ENCODE peak calls at places on chromosome 4, in four cellular contexts. C, Y, U and N are unnamed samples.

GRCh38 chr4:104571341-104571740 is 76.6 kb upstream of the CXXC4 start:
- DNase-seq in Y (no peak), C (no peak), U (no peak), N (no peak)

GRCh38 chr4:150078996-150079581 is 844 bp downstream of the DCLK2 start:
- DNase-seq in C (no peak), Y (no peak), U (no peak), N (peak; percentile 77)

GRCh38 chr4:79331126-79331876 is 5.4 kb upstream of the NAA11 start:
- DNase-seq in U (no peak), C (no peak), Y (no peak), N (no peak)

GRCh38 chr4:184310881-184311709 is 93.4 kb upstream of the ENPP6 start:
- DNase-seq in U (no peak), C (no peak), Y (peak; percentile 53), N (no peak)

GRCh38 chr4:7328913-7329638 is 105.7 kb downstream of the PSAPL1 start:
- DNase-seq in Y (no peak), C (peak; percentile 67), U (no peak), N (no peak)

GRCh38 chr4:8071741-8072140 is 86.9 kb downstream of the ABLIM2 start:
- DNase-seq in Y (no peak), U (no peak), C (no peak), N (no peak)

GRCh38 chr4:159283697-159284492 is 181.0 kb downstream of the RAPGEF2 start:
- DNase-seq in U (no peak), C (no peak), Y (no peak), N (no peak)

GRCh38 chr4:85738721-85739120 is 263.8 kb downstream of the ARHGAP24 start:
- DNase-seq in Y (no peak), C (no peak), U (no peak), N (no peak)

GRCh38 chr4:122045533-122045932 is 93.7 kb upstream of the TRPC3 start:
- DNase-seq in Y (peak; percentile 4), C (peak; percentile 62), U (no peak), N (peak; percentile 3)

GRCh38 chr4:2901186-2901585 is 57.5 kb downstream of the ADD1 start:
- DNase-seq in U (no peak), Y (no peak), C (no peak), N (no peak)

GRCh38 chr4:126071346-126072333 is 756.9 kb downstream of the FAT4 start:
- DNase-seq in U (no peak), C (no peak), Y (peak; percentile 11), N (peak; percentile 22)

GRCh38 chr4:142549726-142550463 is 296.2 kb downstream of the INPP4B start:
- DNase-seq in Y (no peak), C (peak; percentile 97), U (no peak), N (no peak)

GRCh38 chr4:165905405-165906027 is 32.5 kb downstream of the TLL1 start:
- DNase-seq in U (no peak), C (no peak), Y (no peak), N (no peak)

GRCh38 chr4:123583043-123583442 is 186.4 kb downstream of the SPRY1 start:
- DNase-seq in C (no peak), Y (no peak), U (no peak), N (no peak)

GRCh38 chr4:3411676-3412075 is 30.1 kb upstream of the HGFAC start:
- DNase-seq in C (no peak), Y (no peak), U (no peak), N (no peak)

GRCh38 chr4:39976945-39977488 is 694 bp downstream of the PDS5A start:
- DNase-seq in Y (no peak), C (no peak), U (peak; percentile 62), N (no peak)

GRCh38 chr4:126180642-126181041 is 865.9 kb downstream of the FAT4 start:
- DNase-seq in U (no peak), C (no peak), Y (no peak), N (no peak)

GRCh38 chr4:173013232-173013932 is 155.2 kb upstream of the GALNT7 start:
- DNase-seq in C (no peak), U (peak; percentile 62), Y (peak; percentile 21), N (peak; percentile 58)

GRCh38 chr4:87806520-87806919 is 7.2 kb downstream of the IBSP start:
- DNase-seq in C (no peak), Y (no peak), U (no peak), N (no peak)

GRCh38 chr4:87529187-87529586 is at the start of gene SPARCL1:
- DNase-seq in U (no peak), C (no peak), Y (no peak), N (no peak)

GRCh38 chr4:80201326-80202151 is 4.2 kb downstream of the PRDM8 start:
- DNase-seq in Y (no peak), C (no peak), U (no peak), N (no peak)

GRCh38 chr4:98663226-98664006 is 5.0 kb upstream of the TSPAN5 start:
- DNase-seq in C (no peak), Y (no peak), U (no peak), N (no peak)

GRCh38 chr4:3287271-3287971 is 5.4 kb upstream of the RGS12 start:
- DNase-seq in U (no peak), C (no peak), Y (no peak), N (no peak)

DNA sequence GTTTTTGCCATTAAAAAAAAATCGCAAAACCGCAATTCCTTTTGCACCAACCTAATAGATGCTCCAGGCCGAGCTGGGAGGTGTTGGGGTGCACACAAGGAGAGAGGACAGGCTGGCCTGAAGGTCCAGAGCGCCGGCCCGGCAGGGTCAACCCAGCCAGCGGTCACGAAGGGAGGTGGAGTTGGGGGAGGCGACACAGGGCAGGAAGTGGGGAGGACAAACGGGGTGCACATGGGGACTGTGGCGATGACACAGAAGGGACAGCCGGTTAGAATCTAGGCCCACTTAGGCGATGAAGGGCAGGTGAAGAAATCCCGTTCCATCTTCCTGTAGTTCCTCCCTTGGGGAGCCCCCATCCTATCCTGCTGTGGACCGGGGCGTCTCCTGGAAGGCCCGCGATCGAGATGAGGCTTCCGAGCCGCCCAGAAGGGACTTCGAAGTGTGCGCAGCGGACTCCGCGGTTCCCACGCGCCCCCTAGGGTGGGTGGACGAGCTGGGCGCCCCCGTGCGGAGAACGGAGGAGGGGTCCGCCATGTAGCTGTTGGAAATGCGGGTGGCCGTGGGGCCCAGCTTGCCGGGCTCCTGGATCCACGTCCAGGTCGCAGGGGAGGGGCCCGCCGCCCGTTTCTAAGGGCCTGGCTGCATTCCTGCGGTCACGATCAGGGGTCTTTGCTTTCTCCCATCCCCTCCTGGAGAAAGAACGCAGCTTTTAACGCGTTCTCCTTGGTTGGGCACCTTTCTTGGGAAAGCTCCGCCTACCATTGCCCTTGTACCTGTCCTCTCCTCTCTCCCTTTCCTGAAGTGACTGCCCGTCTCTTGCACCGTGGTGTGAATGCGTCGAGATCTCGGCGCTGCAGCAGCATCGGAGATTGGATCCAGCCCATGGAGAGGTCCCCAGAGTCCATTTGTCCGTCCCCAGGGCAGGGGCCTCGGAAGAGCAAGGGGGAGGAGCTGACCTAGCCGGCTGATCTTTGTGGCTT is 17.0 kb upstream of the HPF1 start:
- DNase-seq in C (no peak), Y (no peak), U (peak; percentile 68), N (peak; percentile 7)
- TF ChIP-seq ELF1 in C (no peak), Y (no peak), U (no peak), N (no peak)

GRCh38 chr4:138724530-138724929 is 291.1 kb upstream of the NOCT start:
- DNase-seq in Y (no peak), C (no peak), U (no peak), N (no peak)
- TF ChIP-seq ELF1 in Y (no peak), C (no peak), U (no peak), N (no peak)

GRCh38 chr4:6288342-6288741 is 18.7 kb downstream of the WFS1 start:
- DNase-seq in Y (no peak), U (no peak), C (no peak), N (no peak)

GRCh38 chr4:6290769-6291547 is 21.3 kb downstream of the WFS1 start:
- DNase-seq in U (no peak), Y (peak; percentile 21), C (no peak), N (no peak)

GRCh38 chr4:6288871-6289270 is 19.2 kb downstream of the WFS1 start:
- DNase-seq in U (no peak), Y (no peak), C (no peak), N (no peak)

GRCh38 chr4:6290256-6290655 is 20.6 kb downstream of the WFS1 start:
- DNase-seq in C (no peak), U (no peak), Y (no peak), N (no peak)

GRCh38 chr4:6287017-6287788 is 17.6 kb downstream of the WFS1 start:
- DNase-seq in U (no peak), Y (no peak), C (no peak), N (no peak)
- TF ChIP-seq ELF1 in U (no peak), Y (no peak), C (no peak), N (no peak)

GRCh38 chr4:163544407-163545038 is 50.0 kb downstream of the TMA16 start:
- DNase-seq in C (no peak), U (peak; percentile 79), Y (peak; percentile 22), N (peak; percentile 75)
- TF ChIP-seq ELF1 in C (no peak), U (no peak), Y (no peak), N (no peak)

GRCh38 chr4:140251566-140251965 is 97.6 kb upstream of the MAML3 start:
- DNase-seq in U (no peak), C (no peak), Y (no peak), N (no peak)

GRCh38 chr4:140250989-140251552 is 97.1 kb upstream of the MAML3 start:
- DNase-seq in U (no peak), Y (no peak), C (no peak), N (no peak)

GRCh38 chr4:140253556-140254027 is 99.6 kb upstream of the MAML3 start:
- DNase-seq in Y (no peak), U (no peak), C (no peak), N (no peak)

GRCh38 chr4:140252742-140253555 is 99.0 kb upstream of the MAML3 start:
- DNase-seq in C (peak; percentile 43), Y (no peak), U (peak; percentile 73), N (peak; percentile 94)

GRCh38 chr4:140252144-140252741 is 98.3 kb upstream of the MAML3 start:
- DNase-seq in U (no peak), C (no peak), Y (no peak), N (peak; percentile 69)
- TF ChIP-seq ELF1 in U (no peak), C (no peak), Y (no peak), N (no peak)

DNA sequence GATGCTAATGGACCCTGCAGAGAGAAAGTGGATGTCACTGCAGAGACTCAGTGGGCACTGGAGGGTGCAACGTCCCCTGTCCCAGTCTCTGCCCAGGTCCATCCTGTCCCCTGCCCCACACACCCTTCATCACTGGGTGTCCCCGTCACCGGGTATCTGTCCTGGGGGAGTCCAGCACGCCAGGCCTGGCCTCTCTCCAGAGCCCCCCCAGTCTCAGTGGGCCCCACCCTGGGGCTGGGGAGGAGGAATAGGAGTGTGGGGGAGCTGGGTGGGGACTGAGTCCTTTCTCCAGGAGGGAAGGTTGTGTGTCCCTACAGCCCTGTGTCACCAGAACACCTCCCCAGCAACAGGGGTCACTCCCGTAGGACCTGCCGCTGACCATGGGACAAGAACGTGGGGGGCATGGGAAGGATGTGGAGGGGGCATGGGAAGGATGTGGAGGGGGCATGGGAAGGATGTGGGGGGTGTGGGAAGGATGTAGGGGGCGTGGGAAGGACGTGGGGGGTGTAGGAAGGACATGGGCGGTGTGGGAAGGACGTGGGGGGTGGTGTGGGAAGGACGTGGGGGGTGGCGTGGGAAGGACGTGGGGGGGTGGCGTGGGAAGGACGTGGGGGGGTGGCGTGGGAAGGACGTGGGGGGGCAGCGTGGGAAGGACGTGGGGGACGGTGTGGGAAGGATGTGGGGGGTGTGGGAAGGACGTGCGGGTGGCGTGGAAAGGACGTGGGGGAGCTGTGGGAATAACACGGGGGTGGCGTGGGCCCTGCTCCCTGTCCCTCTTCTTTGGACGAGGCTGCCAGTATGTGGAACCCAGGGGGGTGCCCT is 21.0 kb upstream of the SPON2 start:
- DNase-seq in C (no peak), Y (no peak), U (no peak), N (peak; percentile 52)
- TF ChIP-seq ELF1 in C (no peak), Y (no peak), U (no peak), N (no peak)